ENCODE peak calls at places on chromosomes 4 and X, in eight cellular contexts. K is dorsolateral prefrontal cortex; T is astrocyte; N is CD4-positive, alpha-beta T cell; V is tibial artery; S is A549; L is right atrium auricular region; P is heart right ventricle. B is an unnamed sample.

GRCh38 chr4:149531861-149532260 is 283.8 kb downstream of the IQCM start:
- DNase-seq in L (no peak), P (no peak), K (no peak), N (no peak), S (no peak), V (no peak), T (peak; percentile 42), B (no peak)

GRCh38 chr4:92387459-92388069 is 83.8 kb downstream of the GRID2 start:
- DNase-seq in T (peak; percentile 32), N (no peak), V (no peak), L (no peak), K (no peak), S (peak; percentile 45), P (no peak), B (no peak)

GRCh38 chrX:49309401-49309981 is 6.0 kb downstream of the GAGE10 start:
- DNase-seq in S (no peak), N (no peak), L (peak; percentile 52), V (no peak), T (peak; percentile 4), K (no peak), P (no peak), B (no peak)

GRCh38 chr4:3783691-3784306 is 17.6 kb downstream of the ADRA2C start:
- DNase-seq in L (no peak), V (no peak), N (no peak), K (no peak), S (peak; percentile 31), P (no peak), T (no peak), B (no peak)

GRCh38 chr4:52076731-52077130 is 25.6 kb downstream of the SPATA18 start:
- DNase-seq in N (no peak), S (no peak), L (no peak), P (peak; percentile 18), V (no peak), T (no peak), K (peak; percentile 50), B (no peak)

GRCh38 chrX:68732906-68733493 is 85.5 kb downstream of the STARD8 start:
- DNase-seq in T (peak; percentile 2), S (peak; percentile 64), P (peak; percentile 73), K (no peak), N (peak; percentile 43), V (peak; percentile 71), L (peak; percentile 76), B (peak; percentile 0)

GRCh38 chr4:102825261-102826071 is 1.9 kb downstream of the UBE2D3 start:
- DNase-seq in N (no peak), P (no peak), V (no peak), L (no peak), S (peak; percentile 63), K (no peak), T (peak; percentile 70), B (peak; percentile 26)

GRCh38 chr4:129358571-129358970 is 262.6 kb downstream of the C4orf33 start:
- DNase-seq in S (no peak), P (no peak), V (no peak), N (no peak), T (peak; percentile 75), L (no peak), K (no peak), B (no peak)

GRCh38 chrX:20639115-20639514 is 372.4 kb upstream of the RPS6KA3 start:
- DNase-seq in N (no peak), S (no peak), K (no peak), P (no peak), L (no peak), T (no peak), V (no peak), B (no peak)

GRCh38 chr4:33063238-33063637 is 2343.1 kb downstream of the PCDH7 start:
- DNase-seq in P (no peak), T (peak; percentile 76), S (no peak), V (no peak), L (no peak), N (no peak), K (no peak), B (no peak)

GRCh38 chr4:2254665-2255500 is 7.0 kb downstream of the MXD4 start:
- DNase-seq in L (peak; percentile 53), K (no peak), N (no peak), P (no peak), S (no peak), T (no peak), V (peak; percentile 62), B (no peak)

DNA sequence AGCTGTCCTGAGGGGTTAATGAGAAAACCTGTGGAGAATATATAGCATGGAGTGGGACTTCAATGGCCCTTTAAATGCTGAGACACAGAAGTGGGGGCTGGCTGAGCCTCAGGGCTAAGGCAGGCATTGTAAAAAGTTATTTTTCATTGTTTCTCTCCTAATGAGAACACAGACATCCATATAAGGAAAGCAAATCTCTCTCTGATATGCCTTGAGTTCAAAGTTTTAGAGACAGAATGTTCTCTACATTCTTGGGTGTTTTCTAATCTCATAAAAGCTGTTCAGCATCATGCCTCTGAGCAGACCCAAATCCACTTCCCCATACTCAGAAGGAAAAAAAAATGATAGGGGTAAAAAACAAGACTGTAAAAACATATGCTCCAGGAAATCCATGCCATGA is 16.8 kb upstream of the RAB40A start:
- DNase-seq in L (no peak), K (no peak), P (no peak), T (no peak), V (no peak), S (no peak), N (no peak), B (no peak)
- H3K27ac ChIP-seq in L (peak overlapping the region; percentile 15), K (no peak overlapping the region), P (no peak overlapping the region), T (no peak overlapping the region), V (peak overlapping the region; percentile 81), S (no peak overlapping the region), N (no peak overlapping the region), B (no peak overlapping the region)

DNA sequence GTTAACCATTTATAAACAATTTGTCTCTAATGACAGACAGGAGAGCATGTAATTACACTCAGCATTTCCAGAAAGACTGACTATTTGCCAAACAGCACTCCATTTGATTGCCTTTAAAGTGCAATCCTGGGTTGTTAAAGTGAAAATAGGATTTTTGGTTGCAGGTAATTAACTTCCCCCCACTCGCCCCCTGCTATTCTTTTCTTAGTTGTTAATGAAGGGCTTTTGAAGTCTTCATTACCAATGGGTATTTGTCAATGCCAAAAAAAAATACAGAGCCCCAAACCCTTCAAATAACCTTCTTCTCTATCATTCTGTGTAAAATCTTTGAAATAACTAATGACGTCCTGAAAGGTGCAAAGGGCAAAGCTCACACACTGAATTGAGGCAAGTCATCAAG is 825.6 kb downstream of the STPG2 start:
- DNase-seq in N (no peak), T (no peak), L (no peak), K (no peak), S (no peak), V (no peak), P (no peak), B (no peak)
- H3K27ac ChIP-seq in N (no peak overlapping the region), T (no peak overlapping the region), L (no peak overlapping the region), K (no peak overlapping the region), S (no peak overlapping the region), V (no peak overlapping the region), P (no peak overlapping the region), B (no peak overlapping the region)

DNA sequence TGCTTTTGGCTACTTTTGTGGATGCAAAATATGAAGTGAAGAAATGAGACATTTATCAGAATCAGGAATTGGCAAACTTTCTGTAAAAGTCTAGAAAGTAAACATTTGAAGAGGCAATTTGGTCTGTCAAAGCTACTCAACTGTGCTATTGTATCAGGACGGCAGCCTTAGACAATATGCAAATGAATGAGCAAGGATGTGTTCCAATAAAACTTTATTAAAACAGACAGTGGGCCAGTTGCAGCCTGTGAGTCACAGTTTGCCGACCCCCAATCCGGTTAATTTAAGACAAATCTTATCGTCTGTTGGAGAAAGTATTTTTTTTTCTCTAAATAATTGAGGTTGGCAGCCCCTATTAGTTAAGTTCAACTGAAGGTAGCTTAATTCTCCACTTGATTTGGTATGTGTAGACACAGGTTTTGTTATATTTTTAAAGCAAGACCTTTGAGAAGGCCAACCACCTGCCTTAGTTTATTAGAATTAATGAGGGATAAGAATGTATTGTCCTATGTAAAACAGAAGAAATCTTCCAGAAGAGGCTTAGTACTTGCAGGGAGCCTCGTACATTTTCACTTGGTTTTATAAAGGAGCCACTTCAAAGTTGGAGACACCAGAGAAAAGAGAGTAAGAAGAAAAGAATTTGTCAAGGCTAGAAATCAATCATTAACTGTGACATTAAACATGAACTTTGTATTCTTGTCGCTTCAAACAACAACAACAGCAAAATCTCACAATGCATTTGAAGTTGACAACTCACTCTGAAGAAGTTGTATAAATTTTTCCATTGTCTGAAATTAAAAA is 81.6 kb upstream of the FAT1 start:
- DNase-seq in T (no peak), N (no peak), P (no peak), S (peak; percentile 33), L (no peak), K (no peak), V (no peak), B (no peak)
- H3K27ac ChIP-seq in T (no peak overlapping the region), N (no peak overlapping the region), P (no peak overlapping the region), S (peak overlapping the region; percentile 59), L (no peak overlapping the region), K (no peak overlapping the region), V (no peak overlapping the region), B (no peak overlapping the region)

GRCh38 chrX:138411048-138411447 is 300.5 kb downstream of the FGF13 start:
- DNase-seq in T (no peak), S (no peak), K (no peak), L (no peak), P (no peak), V (no peak), N (no peak), B (no peak)
- H3K27ac ChIP-seq in T (no peak overlapping the region), S (no peak overlapping the region), K (no peak overlapping the region), L (no peak overlapping the region), P (no peak overlapping the region), V (no peak overlapping the region), N (no peak overlapping the region), B (no peak overlapping the region)

GRCh38 chrX:41334866-41335589 is 1.1 kb downstream of the DDX3X start:
- DNase-seq in T (no peak), V (peak; percentile 80), S (peak; percentile 44), N (peak; percentile 35), K (peak; percentile 62), P (peak; percentile 59), L (peak; percentile 76), B (peak; percentile 18)

GRCh38 chrX:41335590-41336331 is 1.8 kb downstream of the DDX3X start:
- DNase-seq in K (no peak), N (no peak), V (no peak), P (no peak), T (peak; percentile 59), S (no peak), L (no peak), B (no peak)

GRCh38 chrX:41337140-41337539 is 3.2 kb downstream of the DDX3X start:
- DNase-seq in N (no peak), K (no peak), L (no peak), S (peak; percentile 12), T (no peak), V (no peak), P (no peak), B (no peak)

GRCh38 chrX:41338422-41338821 is 4.5 kb downstream of the DDX3X start:
- DNase-seq in P (no peak), L (no peak), N (no peak), T (no peak), K (no peak), S (no peak), V (no peak), B (no peak)

DNA sequence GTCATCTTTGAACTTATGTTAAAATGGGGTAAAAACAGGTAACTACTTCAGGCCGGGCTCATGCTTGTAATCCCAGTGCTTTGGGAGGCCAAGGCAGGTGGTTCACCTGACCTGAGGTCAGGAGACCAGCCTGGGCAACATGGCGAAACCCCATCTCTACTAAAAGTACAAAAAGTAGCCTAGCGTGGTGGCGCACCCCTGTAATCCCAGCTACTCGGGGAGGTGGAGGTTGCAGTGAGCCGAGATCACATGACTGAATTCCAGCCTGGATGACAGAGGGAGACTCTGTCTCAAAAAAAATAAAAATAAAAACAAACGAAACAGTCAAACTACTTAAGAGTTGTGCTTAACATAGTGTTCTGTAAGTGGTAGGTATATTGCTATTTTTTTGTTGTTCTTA is 2.5 kb downstream of the DDX3X start:
- DNase-seq in K (no peak), S (no peak), L (no peak), T (no peak), N (no peak), P (no peak), V (no peak), B (no peak)
- H3K27ac ChIP-seq in K (peak overlapping the region; percentile 99), S (no peak overlapping the region), L (peak overlapping the region; percentile 98), T (peak overlapping the region; percentile 10), N (peak overlapping the region; percentile 100), P (peak overlapping the region; percentile 100), V (peak overlapping the region; percentile 100), B (no peak overlapping the region)

B was measured in substantia nigra.